ENCODE peak calls at places on chromosomes 4 and X, in six cellular contexts. W, O, H, Z, K and T are unnamed samples.

GRCh38 chr4:180462116-180462515 is 1781.1 kb upstream of the TENM3 start:
- DNase-seq in H (no peak), W (no peak), Z (no peak), K (no peak), O (no peak), T (no peak)

GRCh38 chr4:140718240-140718639 is 37.9 kb downstream of the TBC1D9 start:
- DNase-seq in H (no peak), K (no peak), W (no peak), Z (peak), O (peak), T (no peak)

GRCh38 chr4:56445699-56446098 is 9.6 kb downstream of the PAICS start:
- DNase-seq in W (no peak), K (no peak), Z (no peak), O (no peak), H (no peak), T (no peak)

GRCh38 chr4:1540601-1541375 is 134.5 kb upstream of the NKX1-1 start:
- DNase-seq in K (no peak), Z (no peak), H (no peak), W (no peak), O (no peak), T (no peak)

GRCh38 chr4:26896636-26897035 is 36.0 kb downstream of the STIM2 start:
- DNase-seq in W (no peak), Z (peak), O (peak), K (no peak), H (no peak), T (no peak)

GRCh38 chrX:119655125-119655524 is 37.8 kb downstream of the SEPTIN6 start:
- DNase-seq in H (no peak), K (peak), W (no peak), O (peak), Z (peak), T (no peak)

GRCh38 chr4:169902658-169903345 is 123.4 kb downstream of the MFAP3L start:
- DNase-seq in W (no peak), H (no peak), Z (no peak), K (no peak), O (no peak), T (peak)

GRCh38 chrX:136767104-136767941 is 13.4 kb downstream of the ARHGEF6 start:
- DNase-seq in W (peak), H (peak), O (peak), Z (peak), K (peak), T (peak)

GRCh38 chr4:85423414-85423813 is 51.5 kb upstream of the ARHGAP24 start:
- DNase-seq in O (no peak), H (no peak), W (no peak), K (no peak), Z (no peak), T (no peak)

GRCh38 chr4:78361621-78362120 is 189.9 kb upstream of the ANXA3 start:
- DNase-seq in K (no peak), O (no peak), W (no peak), Z (no peak), H (no peak), T (no peak)

GRCh38 chrX:17294561-17294960 is 80.4 kb upstream of the NHS start:
- DNase-seq in K (peak), W (no peak), H (no peak), O (no peak), Z (no peak), T (no peak)

GRCh38 chr4:80202190-80202711 is 4.9 kb downstream of the PRDM8 start:
- DNase-seq in H (no peak), W (no peak), K (peak), O (peak), Z (peak), T (peak)

GRCh38 chrX:63784346-63784901 is 590 bp downstream of the ARHGEF9 start:
- DNase-seq in O (no peak), Z (no peak), K (no peak), H (no peak), W (no peak), T (no peak)

GRCh38 chrX:103464071-103464773 is 55.1 kb downstream of the RAB40A start:
- DNase-seq in W (no peak), Z (peak), H (no peak), O (peak), K (peak), T (peak)

GRCh38 chrX:150547511-150548115 is 20.8 kb upstream of the MTM1 start:
- DNase-seq in O (no peak), Z (peak), H (no peak), W (no peak), K (peak), T (peak)

GRCh38 chr4:1767058-1767769 is 25.9 kb upstream of the FGFR3 start:
- DNase-seq in K (no peak), Z (no peak), O (peak), W (peak), H (no peak), T (peak)

GRCh38 chrX:9429767-9430166 is 35.1 kb upstream of the TBL1X start:
- DNase-seq in Z (no peak), W (no peak), K (peak), H (no peak), O (no peak), T (no peak)

GRCh38 chr4:146255874-146256273 is 41.5 kb downstream of the REELD1 start:
- DNase-seq in K (peak), H (no peak), Z (peak), W (no peak), O (peak), T (no peak)

GRCh38 chrX:80792205-80792604 is 17.5 kb downstream of the BRWD3 start:
- DNase-seq in O (peak), H (no peak), K (no peak), W (no peak), Z (peak), T (no peak)

GRCh38 chr4:154551872-154552686 is 1.9 kb upstream of the PLRG1 start:
- DNase-seq in K (peak), O (peak), W (peak), Z (peak), H (no peak), T (peak)

GRCh38 chr4:77465271-77465670 is 140.3 kb upstream of the CXCL13 start:
- DNase-seq in O (no peak), H (no peak), W (no peak), Z (peak), K (no peak), T (peak)

GRCh38 chr4:127783026-127783769 is 1.1 kb downstream of the HSPA4L start:
- DNase-seq in O (peak), W (peak), K (peak), H (no peak), Z (peak), T (peak)

GRCh38 chr4:6957994-6958393 is 48.4 kb downstream of the TBC1D14 start:
- DNase-seq in O (no peak), H (no peak), W (no peak), Z (no peak), K (no peak), T (no peak)

GRCh38 chrX:151723156-151723760 is 7.4 kb downstream of the FATE1 start:
- DNase-seq in W (no peak), O (no peak), K (no peak), Z (no peak), H (no peak), T (no peak)

GRCh38 chr4:37885496-37885895 is 5.4 kb upstream of the TBC1D1 start:
- DNase-seq in W (no peak), H (no peak), K (no peak), Z (no peak), O (peak), T (no peak)

GRCh38 chrX:109793191-109793590 is 60.1 kb upstream of the ACSL4 start:
- DNase-seq in O (no peak), H (no peak), Z (no peak), K (no peak), W (no peak), T (no peak)

GRCh38 chrX:70444326-70445196 is at the start of gene DLG3:
- DNase-seq in H (no peak), K (no peak), Z (peak), O (peak), W (no peak), T (peak)

GRCh38 chr4:118904935-118905334 is 16.3 kb downstream of the SYNPO2 start:
- DNase-seq in H (no peak), W (no peak), O (peak), Z (no peak), K (peak), T (no peak)

GRCh38 chrX:150610446-150610845 is 42.0 kb downstream of the MTM1 start:
- DNase-seq in Z (no peak), O (no peak), W (no peak), H (no peak), K (no peak), T (no peak)

GRCh38 chr4:10013722-10014121 is 7.6 kb downstream of the SLC2A9 start:
- DNase-seq in Z (no peak), H (peak), O (no peak), K (peak), W (no peak), T (peak)

GRCh38 chr4:107283587-107284559 is 247.8 kb upstream of the DKK2 start:
- DNase-seq in K (peak), O (peak), W (no peak), H (peak), Z (peak), T (no peak)

GRCh38 chr4:38160487-38161207 is 200.4 kb downstream of the PTTG2 start:
- DNase-seq in O (peak), H (no peak), W (peak), Z (peak), K (peak), T (no peak)

GRCh38 chr4:41282362-41282761 is 25.6 kb downstream of the UCHL1 start:
- DNase-seq in K (no peak), O (no peak), Z (no peak), H (no peak), W (no peak), T (no peak)

GRCh38 chr4:77844363-77844762 is 18.3 kb upstream of the MRPL1 start:
- DNase-seq in H (no peak), O (no peak), K (no peak), Z (no peak), W (no peak), T (no peak)

GRCh38 chr4:39697740-39698423 is at the start of gene UBE2K:
- DNase-seq in H (peak), K (peak), W (peak), Z (peak), O (peak), T (peak)

GRCh38 chr4:39702716-39703115 is 4.8 kb downstream of the UBE2K start:
- DNase-seq in H (no peak), Z (no peak), O (no peak), W (no peak), K (peak), T (no peak)

GRCh38 chr4:39700500-39700899 is 2.6 kb downstream of the UBE2K start:
- DNase-seq in Z (no peak), K (no peak), O (no peak), W (no peak), H (no peak), T (no peak)

GRCh38 chr4:39699676-39700409 is 1.9 kb downstream of the UBE2K start:
- DNase-seq in K (no peak), O (peak), H (no peak), W (no peak), Z (peak), T (no peak)

GRCh38 chr4:39698424-39699009 is 581 bp downstream of the UBE2K start:
- DNase-seq in H (no peak), O (no peak), Z (peak), W (no peak), K (no peak), T (peak)
- H2BK5ac ChIP-seq in H (peak), O (peak), Z (peak), W (peak), K (peak), T (peak)

GRCh38 chrX:123962794-123963373 is 1.4 kb downstream of the STAG2 start:
- DNase-seq in H (no peak), Z (peak), O (peak), K (peak), W (peak), T (peak)
- H2AFZ ChIP-seq in H (no peak), Z (no peak), O (peak), K (no peak), W (no peak), T (no peak)

GRCh38 chrX:45758319-45758718 is 557.6 kb upstream of the DIPK2B start:
- DNase-seq in O (peak), H (no peak), Z (peak), W (no peak), K (no peak), T (no peak)
- H3K9ac ChIP-seq in O (peak), H (no peak), Z (peak), W (no peak), K (no peak), T (no peak)

GRCh38 chrX:54529559-54530357 is at the start of gene GNL3L:
- DNase-seq in K (peak), W (peak), O (peak), H (peak), Z (peak), T (peak)
- H2BK5ac ChIP-seq in K (peak), W (no peak), O (peak), H (peak), Z (peak), T (no peak)

GRCh38 chr4:105550641-105551040 is 1.8 kb upstream of the ARHGEF38 start:
- DNase-seq in Z (peak), K (no peak), O (no peak), W (no peak), H (no peak), T (no peak)
- H2AFZ ChIP-seq in Z (no peak), K (no peak), O (no peak), W (no peak), H (no peak), T (no peak)

GRCh38 chr4:152460488-152460887 is 75.4 kb downstream of the FBXW7 start:
- DNase-seq in O (peak), H (no peak), K (no peak), W (no peak), Z (peak), T (no peak)

GRCh38 chr4:152456609-152457008 is 79.3 kb downstream of the FBXW7 start:
- DNase-seq in W (no peak), H (no peak), O (peak), K (no peak), Z (no peak), T (no peak)

GRCh38 chr4:152462047-152462446 is 73.8 kb downstream of the FBXW7 start:
- DNase-seq in W (no peak), K (no peak), Z (no peak), H (no peak), O (no peak), T (no peak)

GRCh38 chr4:152459326-152459725 is 76.6 kb downstream of the FBXW7 start:
- DNase-seq in O (no peak), K (no peak), W (no peak), Z (no peak), H (no peak), T (no peak)

GRCh38 chr4:152458801-152459302 is 77.0 kb downstream of the FBXW7 start:
- DNase-seq in H (no peak), W (no peak), K (no peak), Z (peak), O (peak), T (no peak)
- H3K9ac ChIP-seq in H (no peak), W (no peak), K (no peak), Z (no peak), O (no peak), T (no peak)

GRCh38 chr4:113382704-113383103 is 333.3 kb downstream of the ANK2 start:
- DNase-seq in O (no peak), Z (peak), K (no peak), W (no peak), H (no peak), T (no peak)
- H2BK5ac ChIP-seq in O (no peak), Z (no peak), K (no peak), W (no peak), H (no peak), T (no peak)

GRCh38 chr4:4857001-4857808 is 2.3 kb upstream of the MSX1 start:
- DNase-seq in W (no peak), Z (no peak), O (no peak), H (no peak), K (no peak), T (no peak)
- H2AFZ ChIP-seq in W (no peak), Z (no peak), O (no peak), H (no peak), K (no peak), T (no peak)

GRCh38 chr4:156322592-156322991 is 368.9 kb upstream of the CTSO start:
- DNase-seq in H (no peak), K (no peak), O (peak), Z (peak), W (no peak), T (no peak)
- H3K9ac ChIP-seq in H (no peak), K (no peak), O (no peak), Z (peak), W (no peak), T (no peak)